ENCODE peak calls at places on chromosomes 5 and 9, in six cellular contexts. V is right atrium auricular region; P is CD8-positive, alpha-beta memory T cell; Q is endodermal cell; B is IMR-90; C is MM.1S. L is an unnamed sample.
A peak's percentile ranks its signal among the peaks of the same experiment; 100 is the strongest.

GRCh38 chr9:86586144-86586494 is 231.9 kb upstream of the TUT7 start:
- DNase-seq in V (no peak), P (no peak), Q (no peak), B (no peak), C (no peak), L (no peak)

GRCh38 chr9:123957168-123957721 is 27.3 kb upstream of the DENND1A start:
- DNase-seq in V (no peak), P (no peak), Q (no peak), B (no peak), C (no peak), L (no peak)

GRCh38 chr5:177595991-177596774 is 3.7 kb upstream of the B4GALT7 start:
- DNase-seq in V (no peak), P (no peak), Q (no peak), B (no peak), C (no peak), L (no peak)

GRCh38 chr9:89048611-89049010 is 57.3 kb downstream of the S1PR3 start:
- DNase-seq in V (peak; percentile 49), P (no peak), Q (no peak), B (no peak), C (no peak), L (no peak)

GRCh38 chr5:170206958-170207357 is 25.8 kb upstream of the C5orf58 start:
- DNase-seq in V (no peak), P (no peak), Q (no peak), B (no peak), C (no peak), L (no peak)

GRCh38 chr9:27248702-27249101 is 48.2 kb downstream of the EQTN start:
- DNase-seq in V (no peak), P (no peak), Q (no peak), B (peak; percentile 8), C (no peak), L (no peak)

GRCh38 chr9:120389300-120389699 is 190.7 kb downstream of the CDK5RAP2 start:
- DNase-seq in V (no peak), P (no peak), Q (no peak), B (no peak), C (no peak), L (no peak)

GRCh38 chr5:135113323-135113722 is 79.3 kb upstream of the PITX1 start:
- DNase-seq in V (no peak), P (no peak), Q (no peak), B (no peak), C (no peak), L (no peak)

GRCh38 chr5:153403470-153403869 is 87.0 kb upstream of the GRIA1 start:
- DNase-seq in V (no peak), P (no peak), Q (no peak), B (no peak), C (no peak), L (no peak)

GRCh38 chr5:61409568-61409967 is 77.5 kb downstream of the ZSWIM6 start:
- DNase-seq in V (no peak), P (no peak), Q (no peak), B (peak; percentile 96), C (no peak), L (no peak)

GRCh38 chr9:87842878-87843585 is 39.6 kb upstream of the SPATA31E1 start:
- DNase-seq in V (no peak), P (no peak), Q (no peak), B (no peak), C (no peak), L (no peak)

GRCh38 chr5:178551059-178551458 is 39.1 kb downstream of the COL23A1 start:
- DNase-seq in V (no peak), P (no peak), Q (no peak), B (peak; percentile 36), C (peak; percentile 18), L (no peak)

GRCh38 chr9:36217256-36217968 is 26.7 kb downstream of the CLTA start:
- DNase-seq in V (no peak), P (no peak), Q (no peak), B (no peak), C (no peak), L (peak; percentile 33)

GRCh38 chr5:124738751-124739559 is 7.5 kb downstream of the ZNF608 start:
- DNase-seq in V (no peak), P (no peak), Q (peak; percentile 91), B (no peak), C (no peak), L (no peak)

GRCh38 chr9:95017661-95018060 is 291.2 kb downstream of the AOPEP start:
- DNase-seq in V (no peak), P (no peak), Q (no peak), B (peak; percentile 56), C (no peak), L (no peak)

DNA sequence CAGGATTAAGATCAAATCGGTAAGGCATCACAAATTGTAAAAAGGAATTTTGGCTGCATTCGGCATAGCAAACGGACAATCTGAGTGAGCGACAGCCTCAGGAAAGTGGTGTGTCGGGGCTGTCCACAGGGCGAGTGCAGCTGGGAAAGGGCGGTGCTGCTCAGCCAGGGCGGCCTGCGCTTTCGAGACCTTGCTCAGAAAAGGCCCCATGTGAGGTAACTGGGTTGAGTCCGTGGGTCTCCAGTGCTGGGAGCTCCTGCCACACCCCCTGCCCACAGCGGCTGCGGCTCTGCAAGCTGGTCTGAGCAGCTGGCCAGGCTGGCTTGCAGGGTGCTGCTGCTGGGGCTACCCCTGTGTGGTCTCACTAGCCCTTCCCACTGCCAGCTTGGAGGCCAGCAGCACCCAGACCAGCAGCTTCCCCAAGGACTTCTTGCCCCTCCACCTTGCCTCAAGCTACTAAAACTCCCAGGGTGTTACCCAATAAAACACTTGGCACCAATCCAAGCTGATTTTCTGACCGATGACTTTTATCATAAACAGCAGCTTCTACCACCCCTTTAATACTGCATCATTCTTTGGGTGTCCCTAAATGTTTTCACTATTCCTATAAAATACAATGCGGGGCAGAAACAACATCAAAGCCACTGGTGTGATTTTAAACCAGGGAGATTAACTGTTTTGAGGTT is 6.2 kb downstream of the SURF2 start:
- DNase-seq in V (no peak), P (no peak), Q (no peak), B (no peak), C (no peak), L (no peak)
- H3K36me3 ChIP-seq in V (peaks cover 81% of the 10 kb centered on the region), P (peaks cover 75% of the 10 kb centered on the region), Q (peaks cover 80% of the 10 kb centered on the region), B (peaks cover 71% of the 10 kb centered on the region), C (peaks cover 13% of the 10 kb centered on the region), L (peaks cover 73% of the 10 kb centered on the region)

DNA sequence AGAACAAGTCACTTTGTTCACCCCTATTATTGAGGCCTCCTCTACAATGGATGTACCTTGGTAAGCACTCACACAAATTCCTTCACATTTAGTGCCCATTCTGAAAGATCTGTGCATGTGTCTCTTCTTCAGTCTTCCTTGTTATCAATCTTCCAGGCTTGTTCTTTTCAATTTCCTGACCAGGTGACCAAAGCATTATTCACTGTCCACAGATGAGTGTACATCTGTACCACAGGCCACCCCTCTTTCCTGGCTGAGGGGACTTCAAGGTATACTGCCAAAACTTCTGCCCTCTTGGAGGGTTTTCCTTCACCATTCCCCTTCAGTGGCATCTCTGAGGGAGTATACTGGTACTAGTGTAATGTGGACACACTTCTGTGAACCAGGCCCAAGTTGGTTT is 25.5 kb upstream of the STOM start:
- DNase-seq in V (no peak), P (no peak), Q (no peak), B (no peak), C (no peak), L (no peak)
- H3K27ac ChIP-seq in V (no peak overlapping the region), P (no peak overlapping the region), Q (no peak overlapping the region), B (no peak overlapping the region), C (no peak overlapping the region), L (no peak overlapping the region)

GRCh38 chr5:14351086-14351661 is 208.0 kb downstream of the TRIO start:
- DNase-seq in V (no peak), P (no peak), Q (no peak), B (no peak), C (no peak), L (no peak)

GRCh38 chr5:14347522-14347921 is 204.4 kb downstream of the TRIO start:
- DNase-seq in V (no peak), P (no peak), Q (no peak), B (peak; percentile 32), C (no peak), L (no peak)

GRCh38 chr5:14349029-14349428 is 205.9 kb downstream of the TRIO start:
- DNase-seq in V (no peak), P (no peak), Q (no peak), B (no peak), C (no peak), L (no peak)

GRCh38 chr5:14351845-14352712 is 208.9 kb downstream of the TRIO start:
- DNase-seq in V (peak; percentile 73), P (peak; percentile 47), Q (peak; percentile 84), B (peak; percentile 70), C (peak; percentile 65), L (peak; percentile 32)

GRCh38 chr5:14348142-14348541 is 205.0 kb downstream of the TRIO start:
- DNase-seq in V (no peak), P (no peak), Q (no peak), B (peak; percentile 75), C (no peak), L (no peak)
- H3K27me3 ChIP-seq in V (no peaks in the 10 kb centered on the region), P (no peaks in the 10 kb centered on the region), Q (no peaks in the 10 kb centered on the region), B (no peaks in the 10 kb centered on the region), C (no peaks in the 10 kb centered on the region), L (no peaks in the 10 kb centered on the region)

GRCh38 chr5:6717247-6717646 is 4.0 kb downstream of the TENT4A start:
- DNase-seq in V (peak; percentile 54), P (no peak), Q (no peak), B (no peak), C (no peak), L (no peak)

GRCh38 chr5:6715758-6716633 is 2.8 kb downstream of the TENT4A start:
- DNase-seq in V (peak; percentile 55), P (peak; percentile 50), Q (no peak), B (no peak), C (peak; percentile 58), L (peak; percentile 85)

GRCh38 chr5:6715271-6715670 is 2.0 kb downstream of the TENT4A start:
- DNase-seq in V (no peak), P (no peak), Q (no peak), B (no peak), C (no peak), L (no peak)

GRCh38 chr5:6717687-6718086 is 4.5 kb downstream of the TENT4A start:
- DNase-seq in V (peak; percentile 56), P (no peak), Q (no peak), B (no peak), C (no peak), L (no peak)

GRCh38 chr5:6716634-6717149 is 3.5 kb downstream of the TENT4A start:
- DNase-seq in V (peak; percentile 44), P (no peak), Q (no peak), B (no peak), C (no peak), L (no peak)
- H3K36me3 ChIP-seq in V (no peaks in the 10 kb centered on the region), P (no peaks in the 10 kb centered on the region), Q (peaks cover 14% of the 10 kb centered on the region), B (no peaks in the 10 kb centered on the region), C (peaks cover 5% of the 10 kb centered on the region), L (peaks cover 8% of the 10 kb centered on the region)

GRCh38 chr9:110932883-110933282 is 105.4 kb downstream of the LPAR1 start:
- DNase-seq in V (no peak), P (no peak), Q (no peak), B (no peak), C (no peak), L (no peak)
- H3K27ac ChIP-seq in V (no peak overlapping the region), P (no peak overlapping the region), Q (no peak overlapping the region), B (no peak overlapping the region), C (no peak overlapping the region), L (no peak overlapping the region)

GRCh38 chr9:17578911-17579793 is at the start of gene SH3GL2:
- DNase-seq in V (no peak), P (no peak), Q (peak; percentile 93), B (peak; percentile 4), C (peak; percentile 74), L (no peak)
- H3K27me3 ChIP-seq in V (no peaks in the 10 kb centered on the region), P (no peaks in the 10 kb centered on the region), Q (peaks cover 62% of the 10 kb centered on the region), B (peaks cover 45% of the 10 kb centered on the region), C (no peaks in the 10 kb centered on the region), L (peaks cover 5% of the 10 kb centered on the region)